ENCODE peak calls at places on chromosomes 4 and X, in six cellular contexts. Q, M, U, J, W and B are unnamed samples.

GRCh38 chr4:40629401-40630334 is at the start of gene RBM47:
- DNase-seq in Q (peak), M (peak), U (peak), J (peak), W (peak), B (peak)

GRCh38 chrX:53262189-53262917 is 19.0 kb downstream of the IQSEC2 start:
- DNase-seq in Q (no peak), M (no peak), U (no peak), J (no peak), W (no peak), B (no peak)

GRCh38 chr4:83917572-83917971 is 381.7 kb downstream of the GPAT3 start:
- DNase-seq in Q (no peak), M (no peak), U (no peak), J (peak), W (no peak), B (no peak)

GRCh38 chrX:112513154-112513553 is 166.6 kb downstream of the LHFPL1 start:
- DNase-seq in Q (no peak), M (no peak), U (no peak), J (peak), W (no peak), B (no peak)

GRCh38 chr4:99293357-99293756 is 2.6 kb upstream of the ADH1A start:
- DNase-seq in Q (no peak), M (no peak), U (no peak), J (no peak), W (no peak), B (no peak)

GRCh38 chr4:113739197-113739596 is 22.3 kb downstream of the CAMK2D start:
- DNase-seq in Q (no peak), M (no peak), U (no peak), J (no peak), W (no peak), B (no peak)

GRCh38 chr4:184740965-184741364 is 7.1 kb upstream of the CENPU start:
- DNase-seq in Q (no peak), M (no peak), U (no peak), J (no peak), W (no peak), B (no peak)

GRCh38 chrX:55201930-55202579 is 18.1 kb upstream of the PAGE5 start:
- DNase-seq in Q (no peak), M (no peak), U (no peak), J (no peak), W (no peak), B (no peak)

GRCh38 chr4:128161138-128161537 is 100.0 kb downstream of the LARP1B start:
- DNase-seq in Q (no peak), M (no peak), U (no peak), J (no peak), W (no peak), B (no peak)

GRCh38 chrX:13646154-13646549 is 6.8 kb upstream of the TCEANC start:
- DNase-seq in Q (peak), M (no peak), U (peak), J (peak), W (peak), B (peak)

GRCh38 chrX:154037754-154038153 is 18.1 kb upstream of the IRAK1 start:
- DNase-seq in Q (no peak), M (no peak), U (no peak), J (no peak), W (no peak), B (no peak)

GRCh38 chrX:67734111-67734753 is 190.4 kb downstream of the AR start:
- DNase-seq in Q (no peak), M (no peak), U (no peak), J (no peak), W (no peak), B (no peak)

GRCh38 chrX:154809939-154810665 is 4.8 kb upstream of the MPP1 start:
- DNase-seq in Q (no peak), M (no peak), U (no peak), J (no peak), W (no peak), B (no peak)

GRCh38 chrX:56728752-56729151 is 291 bp upstream of the NBDY start:
- DNase-seq in Q (no peak), M (no peak), U (no peak), J (peak), W (peak), B (peak)

GRCh38 chrX:141760761-141761160 is 62.2 kb upstream of the SPANXD start:
- DNase-seq in Q (no peak), M (peak), U (no peak), J (no peak), W (no peak), B (no peak)

GRCh38 chrX:46408553-46409407 is 136.4 kb downstream of the ZNF674 start:
- DNase-seq in Q (peak), M (no peak), U (peak), J (peak), W (peak), B (peak)

GRCh38 chr4:123230061-123230460 is 166.5 kb upstream of the SPRY1 start:
- DNase-seq in Q (no peak), M (no peak), U (no peak), J (no peak), W (no peak), B (no peak)

GRCh38 chr4:10016169-10016568 is 5.1 kb downstream of the SLC2A9 start:
- DNase-seq in Q (no peak), M (no peak), U (no peak), J (no peak), W (no peak), B (no peak)

GRCh38 chr4:55138367-55138766 is 13.0 kb upstream of the KDR start:
- DNase-seq in Q (no peak), M (no peak), U (no peak), J (no peak), W (no peak), B (no peak)